ENCODE peak calls at places on chromosomes 12 and 14, in four cellular contexts. N is NCI-H748 treated with DMSO at 0.1 percent for 48 hours, H is caudate nucleus, U is GM19239. T is an unnamed sample.

GRCh38 chr12:113152835-113153814 is 3.6 kb downstream of the CFAP73 start:
- DNase-seq in H (peak; percentile 43), N (peak; percentile 59), U (peak; percentile 85), T (peak; percentile 44)

GRCh38 chr12:122835693-122836026 is 403 bp downstream of the HIP1R start:
- DNase-seq in N (no peak), U (peak; percentile 78), H (no peak), T (no peak)

GRCh38 chr12:96862326-96862725 is 44.7 kb upstream of the NEDD1 start:
- DNase-seq in H (no peak), U (no peak), N (no peak), T (no peak)

GRCh38 chr12:58268080-58268479 is 326.7 kb downstream of the ATP23 start:
- DNase-seq in U (no peak), N (no peak), H (no peak), T (no peak)

GRCh38 chr14:53955671-53956426 is 776 bp downstream of the BMP4 start:
- DNase-seq in N (no peak), U (no peak), H (no peak), T (no peak)

GRCh38 chr12:75414671-75415070 is 23.8 kb downstream of the GLIPR1L2 start:
- DNase-seq in U (no peak), N (no peak), H (no peak), T (no peak)

GRCh38 chr14:88559852-88560251 is 3.0 kb upstream of the ZC3H14 start:
- DNase-seq in H (no peak), U (no peak), N (peak; percentile 11), T (no peak)

GRCh38 chr14:95300697-95301526 is 18.8 kb downstream of the CLMN start:
- DNase-seq in N (no peak), H (peak; percentile 66), U (no peak), T (no peak)

GRCh38 chr12:104873374-104873773 is 84.7 kb downstream of the SLC41A2 start:
- DNase-seq in N (no peak), H (no peak), U (no peak), T (no peak)

GRCh38 chr12:1660304-1661187 is 30.3 kb upstream of the ADIPOR2 start:
- DNase-seq in H (peak; percentile 51), N (no peak), U (no peak), T (peak; percentile 54)

GRCh38 chr12:116607039-116607438 is 47.9 kb downstream of the MAP1LC3B2 start:
- DNase-seq in U (no peak), H (no peak), N (no peak), T (no peak)

GRCh38 chr14:105088812-105089745 is 23.8 kb upstream of the GPR132 start:
- DNase-seq in U (no peak), N (no peak), H (no peak), T (no peak)

GRCh38 chr12:29921307-29921706 is 137.6 kb upstream of the TMTC1 start:
- DNase-seq in N (no peak), H (no peak), U (no peak), T (no peak)

GRCh38 chr12:129337413-129337812 is 484.1 kb downstream of the GLT1D1 start:
- DNase-seq in H (no peak), N (no peak), U (no peak), T (no peak)

GRCh38 chr14:49134940-49135339 is 451.2 kb downstream of the RPS29 start:
- DNase-seq in H (no peak), N (no peak), U (no peak), T (no peak)

GRCh38 chr12:13594731-13595514 is 386.5 kb downstream of the GRIN2B start:
- DNase-seq in H (no peak), N (no peak), U (no peak), T (no peak)

GRCh38 chr12:3381059-3382047 is 109.7 kb upstream of the PRMT8 start:
- DNase-seq in N (no peak), U (no peak), H (no peak), T (no peak)

GRCh38 chr12:22257100-22257499 is 77.4 kb downstream of the ST8SIA1 start:
- DNase-seq in H (no peak), U (no peak), N (no peak), T (no peak)

GRCh38 chr12:82479511-82479910 is 121.2 kb downstream of the METTL25 start:
- DNase-seq in H (no peak), U (no peak), N (no peak), T (no peak)

GRCh38 chr12:1606021-1606622 is 11.7 kb upstream of the FBXL14 start:
- DNase-seq in U (no peak), N (no peak), H (peak; percentile 42), T (no peak)

GRCh38 chr14:88323520-88324199 is 591 bp upstream of the KCNK10 start:
- DNase-seq in H (peak; percentile 41), N (peak; percentile 54), U (peak; percentile 89), T (no peak)

GRCh38 chr12:34400986-34401658 is 378.8 kb downstream of the ALG10 start:
- DNase-seq in U (no peak), H (no peak), N (no peak), T (no peak)

GRCh38 chr12:27820564-27820963 is 40.5 kb upstream of the MANSC4 start:
- DNase-seq in U (no peak), H (no peak), N (no peak), T (no peak)

GRCh38 chr12:130715996-130716917 is at the start of gene RIMBP2:
- DNase-seq in N (peak; percentile 79), H (peak; percentile 69), U (no peak), T (no peak)

GRCh38 chr12:42552822-42553221 is 36.7 kb downstream of the PRICKLE1 start:
- DNase-seq in N (no peak), H (no peak), U (no peak), T (no peak)

GRCh38 chr12:104653730-104654328 is 197.1 kb downstream of the CHST11 start:
- DNase-seq in H (no peak), U (no peak), N (no peak), T (peak; percentile 40)

GRCh38 chr14:90536511-90537191 is 139.8 kb downstream of the CALM1 start:
- DNase-seq in H (no peak), N (no peak), U (no peak), T (no peak)

GRCh38 chr12:47079365-47079893 is at the start of gene PCED1B:
- DNase-seq in H (peak; percentile 43), U (peak; percentile 51), N (peak; percentile 24), T (peak; percentile 44)

GRCh38 chr12:77337327-77337726 is 272.0 kb upstream of the E2F7 start:
- DNase-seq in N (no peak), H (no peak), U (no peak), T (no peak)

GRCh38 chr14:71320734-71321555 is 413.7 kb downstream of the PCNX1 start:
- DNase-seq in H (peak; percentile 64), U (no peak), N (no peak), T (peak; percentile 64)

GRCh38 chr12:93573552-93574223 is 1.2 kb downstream of the SOCS2 start:
- DNase-seq in H (no peak), N (no peak), U (no peak), T (no peak)

GRCh38 chr14:52119030-52119429 is 50.2 kb upstream of the NID2 start:
- DNase-seq in H (peak; percentile 20), U (no peak), N (no peak), T (no peak)

GRCh38 chr14:52106853-52107252 is 38.0 kb upstream of the NID2 start:
- DNase-seq in U (no peak), N (no peak), H (no peak), T (no peak)

GRCh38 chr12:31120392-31121008 is 46.8 kb downstream of the DDX11 start:
- DNase-seq in H (no peak), N (no peak), U (no peak), T (no peak)

GRCh38 chr12:127174881-127175280 is 1092.1 kb upstream of the TMEM132C start:
- DNase-seq in U (no peak), N (no peak), H (no peak), T (no peak)

GRCh38 chr12:123660328-123660727 is 10.6 kb upstream of the TCTN2 start:
- DNase-seq in U (no peak), N (no peak), H (no peak), T (no peak)

GRCh38 chr14:48614003-48614402 is 938.6 kb upstream of the MDGA2 start:
- DNase-seq in U (no peak), N (no peak), H (no peak), T (no peak)

GRCh38 chr12:111435661-111436201 is 30.0 kb downstream of the SH2B3 start:
- DNase-seq in H (no peak), N (no peak), U (no peak), T (peak; percentile 48)

GRCh38 chr12:24499151-24500146 is 449.5 kb downstream of the BCAT1 start:
- DNase-seq in U (no peak), N (no peak), H (no peak), T (no peak)

GRCh38 chr14:77220246-77221017 is 38.8 kb downstream of the TMEM63C start:
- DNase-seq in U (no peak), H (no peak), N (no peak), T (no peak)

T was measured in effector memory CD8-positive, alpha-beta T cell.